ENCODE peak calls at places on chromosomes 11 and 22, in five cellular contexts. N, W, P, U and H are unnamed samples.

GRCh38 chr11:65501530-65502273 is 2.9 kb downstream of the MALAT1 start:
- DNase-seq in N (no peak), W (no peak), P (no peak), U (peak), H (no peak)

GRCh38 chr11:126415128-126415527 is 59.6 kb downstream of the ST3GAL4 start:
- DNase-seq in N (peak), W (no peak), P (no peak), U (peak), H (no peak)

GRCh38 chr22:46652930-46653331 is 32.7 kb downstream of the GRAMD4 start:
- DNase-seq in N (no peak), W (no peak), P (no peak), U (peak), H (no peak)

GRCh38 chr11:112881461-112881860 is 79.8 kb upstream of the NCAM1 start:
- DNase-seq in N (peak), W (peak), P (no peak), U (no peak), H (no peak)

GRCh38 chr11:1509626-1510255 is 23.2 kb upstream of the MOB2 start:
- DNase-seq in N (no peak), W (no peak), P (no peak), U (no peak), H (no peak)

GRCh38 chr22:30324008-30324730 is 2.6 kb downstream of the TBC1D10A start:
- DNase-seq in N (no peak), W (no peak), P (no peak), U (no peak), H (no peak)

GRCh38 chr22:21587803-21588611 is 20.5 kb downstream of the UBE2L3 start:
- DNase-seq in N (no peak), W (no peak), P (no peak), U (peak), H (no peak)

GRCh38 chr22:17562906-17563870 is at the start of gene SLC25A18:
- DNase-seq in N (no peak), W (no peak), P (no peak), U (peak), H (no peak)

GRCh38 chr11:71094296-71095077 is 157.9 kb downstream of the SHANK2 start:
- DNase-seq in N (no peak), W (no peak), P (no peak), U (no peak), H (no peak)

GRCh38 chr11:64035581-64035980 is at the start of gene FLRT1:
- DNase-seq in N (no peak), W (no peak), P (no peak), U (no peak), H (no peak)

GRCh38 chr11:12121504-12121903 is 11.1 kb downstream of the MICAL2 start:
- DNase-seq in N (no peak), W (no peak), P (no peak), U (no peak), H (no peak)

GRCh38 chr22:21790359-21790758 is 54.8 kb upstream of the YPEL1 start:
- DNase-seq in N (no peak), W (peak), P (no peak), U (no peak), H (no peak)

GRCh38 chr11:72735495-72736027 is 16.6 kb downstream of the ARAP1 start:
- DNase-seq in N (no peak), W (peak), P (no peak), U (peak), H (no peak)

GRCh38 chr11:76638267-76639197 is 32.0 kb downstream of the LRRC32 start:
- DNase-seq in N (no peak), W (no peak), P (no peak), U (no peak), H (no peak)

GRCh38 chr11:47716692-47717091 is 1.5 kb upstream of the AGBL2 start:
- DNase-seq in N (no peak), W (peak), P (no peak), U (no peak), H (no peak)

GRCh38 chr11:63769044-63769718 is 606 bp upstream of the ZFTA start:
- DNase-seq in N (no peak), W (peak), P (no peak), U (peak), H (peak)

GRCh38 chr11:77375114-77375513 is 73.6 kb upstream of the GDPD4 start:
- DNase-seq in N (no peak), W (peak), P (no peak), U (peak), H (no peak)

GRCh38 chr11:76782526-76783293 is 446 bp upstream of the TSKU start:
- DNase-seq in N (peak), W (peak), P (peak), U (peak), H (peak)

GRCh38 chr11:37914859-37915258 is 1316.8 kb upstream of the RAG2 start:
- DNase-seq in N (no peak), W (no peak), P (no peak), U (no peak), H (no peak)

GRCh38 chr11:6599449-6599848 is 4.0 kb downstream of the RRP8 start:
- DNase-seq in N (no peak), W (no peak), P (no peak), U (no peak), H (no peak)

GRCh38 chr22:38316340-38317236 is 645 bp downstream of the CSNK1E start:
- DNase-seq in N (no peak), W (peak), P (no peak), U (peak), H (peak)

GRCh38 chr22:24402460-24403192 is 24.8 kb upstream of the ADORA2A start:
- DNase-seq in N (peak), W (peak), P (peak), U (peak), H (peak)

DNA sequence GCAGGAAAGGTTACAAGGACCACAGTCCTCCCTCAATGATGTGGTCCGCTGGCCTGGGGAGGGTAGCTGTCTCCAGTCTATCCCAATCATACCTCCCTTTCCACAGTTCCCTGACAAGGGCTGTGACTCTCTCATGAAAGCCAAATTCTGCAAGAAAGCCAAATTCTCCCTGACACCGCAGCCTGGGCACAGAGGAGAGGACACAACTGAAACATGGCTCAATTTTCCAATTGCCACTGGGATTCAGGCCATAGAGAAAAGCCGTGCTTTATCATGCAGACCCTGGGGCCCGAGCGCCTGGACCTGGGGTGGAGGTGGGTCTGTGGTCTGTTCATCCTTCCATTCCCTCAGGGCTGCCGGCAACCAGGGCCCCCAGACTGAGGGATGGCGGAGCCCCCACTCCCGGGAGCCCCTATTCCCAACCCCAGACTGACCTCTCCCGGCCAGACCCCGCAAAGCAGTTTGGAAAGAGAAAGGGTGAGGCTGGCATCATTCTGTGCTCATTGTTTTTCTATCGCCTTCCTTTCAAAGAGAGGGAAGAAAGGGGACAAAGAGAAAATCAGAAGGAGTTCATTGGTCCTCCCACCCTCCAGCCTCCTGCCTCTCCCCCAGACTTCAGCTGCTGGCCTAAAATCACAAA is 239.5 kb downstream of the BUD13 start:
- DNase-seq in N (no peak), W (no peak), P (no peak), U (no peak), H (no peak)
- TF ChIP-seq CTCF in N (no peak), W (no peak), P (no peak), U (no peak), H (no peak)

DNA sequence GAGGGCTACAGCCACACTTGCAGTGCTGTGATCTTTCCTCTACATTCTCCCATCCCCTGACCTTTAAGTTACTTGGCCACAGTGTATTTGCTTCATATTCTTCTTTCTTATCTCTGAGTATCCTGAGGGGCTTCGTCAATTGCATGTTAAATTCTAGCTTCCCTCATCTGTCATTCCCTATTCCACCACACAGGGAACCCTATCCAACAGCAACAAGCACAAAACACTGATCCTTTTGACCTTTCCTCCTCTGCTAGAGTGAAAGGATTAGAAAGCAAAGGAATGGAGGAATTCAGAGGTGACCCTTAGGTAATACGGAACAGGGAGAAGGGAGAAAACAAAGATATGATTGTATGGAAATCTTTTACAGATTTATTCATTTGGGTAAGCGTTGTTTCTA is 1061.7 kb upstream of the TENM4 start:
- DNase-seq in N (no peak), W (no peak), P (no peak), U (no peak), H (no peak)
- TF ChIP-seq CTCF in N (no peak), W (no peak), P (no peak), U (no peak), H (no peak)

GRCh38 chr22:19705181-19705934 is 8.9 kb upstream of the SEPTIN5 start:
- DNase-seq in N (no peak), W (no peak), P (no peak), U (no peak), H (no peak)
- TF ChIP-seq CTCF in N (no peak), W (no peak), P (no peak), U (no peak), H (peak)

DNA sequence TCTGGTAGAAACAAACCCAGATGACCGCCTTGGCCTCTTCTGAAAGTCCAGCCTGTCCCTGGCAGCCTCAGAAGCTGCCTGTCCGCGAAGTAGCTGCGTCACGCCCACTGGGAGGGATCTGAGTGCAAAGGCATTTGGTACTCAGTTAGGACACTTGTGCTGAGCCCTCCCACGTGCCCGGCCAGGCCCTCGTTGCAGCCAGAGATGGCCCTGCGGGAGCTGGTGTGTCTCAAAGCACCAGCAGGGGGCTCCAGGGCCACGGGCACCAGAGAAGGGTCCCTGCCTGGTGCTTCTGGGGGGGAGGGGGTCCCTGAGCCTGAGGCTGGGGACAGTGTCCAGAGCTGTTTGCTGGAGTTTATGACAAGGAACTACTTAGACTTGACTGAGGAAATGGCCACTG is 5.8 kb downstream of the SELENOO start:
- DNase-seq in N (no peak), W (peak), P (no peak), U (peak), H (peak)
- TF ChIP-seq CTCF in N (no peak), W (peak), P (peak), U (peak), H (peak)